ENCODE peak calls at places on chromosomes 12 and 14, in nine cellular contexts. One of them, this sample, is unnamed.

GRCh38 chr12:32809846-32810245 is 54.1 kb upstream of the YARS2 start:
- DNase-seq in endothelial cell of umbilical vein: no peak
- DNase-seq in prostate gland: no peak
- DNase-seq in H1: no peak
- DNase-seq in esophagus muscularis mucosa: no peak
- DNase-seq in sigmoid colon: no peak
- DNase-seq in transverse colon: no peak
- DNase-seq in Panc1: no peak
- DNase-seq in suprapubic skin: no peak
- DNase-seq in this sample: no peak

GRCh38 chr14:71319646-71320045 is 412.4 kb downstream of the PCNX1 start:
- DNase-seq in endothelial cell of umbilical vein: no peak
- DNase-seq in prostate gland: no peak
- DNase-seq in H1: no peak
- DNase-seq in esophagus muscularis mucosa: no peak
- DNase-seq in sigmoid colon: no peak
- DNase-seq in transverse colon: no peak
- DNase-seq in Panc1: peak; percentile 4
- DNase-seq in suprapubic skin: no peak
- DNase-seq in this sample: no peak

GRCh38 chr12:96073346-96074336 is 38.3 kb upstream of the LTA4H start:
- DNase-seq in endothelial cell of umbilical vein: no peak
- DNase-seq in prostate gland: no peak
- DNase-seq in H1: no peak
- DNase-seq in esophagus muscularis mucosa: no peak
- DNase-seq in sigmoid colon: no peak
- DNase-seq in transverse colon: no peak
- DNase-seq in Panc1: no peak
- DNase-seq in suprapubic skin: no peak
- DNase-seq in this sample: no peak

GRCh38 chr14:98733536-98733935 is 538.5 kb downstream of the BCL11B start:
- DNase-seq in endothelial cell of umbilical vein: no peak
- DNase-seq in prostate gland: no peak
- DNase-seq in H1: no peak
- DNase-seq in esophagus muscularis mucosa: peak; percentile 80
- DNase-seq in sigmoid colon: no peak
- DNase-seq in transverse colon: no peak
- DNase-seq in Panc1: no peak
- DNase-seq in suprapubic skin: no peak
- DNase-seq in this sample: no peak

GRCh38 chr12:53623986-53624385 is 2.2 kb downstream of the ATF7 start:
- DNase-seq in endothelial cell of umbilical vein: peak; percentile 76
- DNase-seq in prostate gland: peak; percentile 52
- DNase-seq in H1: no peak
- DNase-seq in esophagus muscularis mucosa: no peak
- DNase-seq in sigmoid colon: no peak
- DNase-seq in transverse colon: no peak
- DNase-seq in Panc1: no peak
- DNase-seq in suprapubic skin: no peak
- DNase-seq in this sample: no peak

GRCh38 chr12:93128332-93128707 is 199.2 kb upstream of the EEA1 start:
- DNase-seq in endothelial cell of umbilical vein: no peak
- DNase-seq in prostate gland: peak; percentile 27
- DNase-seq in H1: no peak
- DNase-seq in esophagus muscularis mucosa: no peak
- DNase-seq in sigmoid colon: no peak
- DNase-seq in transverse colon: no peak
- DNase-seq in Panc1: no peak
- DNase-seq in suprapubic skin: no peak
- DNase-seq in this sample: no peak

GRCh38 chr14:96177766-96178377 is 26.8 kb upstream of the BDKRB2 start:
- DNase-seq in endothelial cell of umbilical vein: no peak
- DNase-seq in prostate gland: no peak
- DNase-seq in H1: no peak
- DNase-seq in esophagus muscularis mucosa: no peak
- DNase-seq in sigmoid colon: peak; percentile 73
- DNase-seq in transverse colon: no peak
- DNase-seq in Panc1: no peak
- DNase-seq in suprapubic skin: no peak
- DNase-seq in this sample: no peak

GRCh38 chr12:618626-619025 is 44.6 kb downstream of the NINJ2 start:
- DNase-seq in endothelial cell of umbilical vein: no peak
- DNase-seq in prostate gland: no peak
- DNase-seq in H1: no peak
- DNase-seq in esophagus muscularis mucosa: no peak
- DNase-seq in sigmoid colon: no peak
- DNase-seq in transverse colon: no peak
- DNase-seq in Panc1: no peak
- DNase-seq in suprapubic skin: no peak
- DNase-seq in this sample: no peak

GRCh38 chr12:11723993-11724392 is 74.5 kb downstream of the ETV6 start:
- DNase-seq in endothelial cell of umbilical vein: no peak
- DNase-seq in prostate gland: no peak
- DNase-seq in H1: no peak
- DNase-seq in esophagus muscularis mucosa: no peak
- DNase-seq in sigmoid colon: no peak
- DNase-seq in transverse colon: no peak
- DNase-seq in Panc1: no peak
- DNase-seq in suprapubic skin: no peak
- DNase-seq in this sample: no peak

GRCh38 chr12:14701808-14702568 is 5.6 kb upstream of the GUCY2C start:
- DNase-seq in endothelial cell of umbilical vein: no peak
- DNase-seq in prostate gland: no peak
- DNase-seq in H1: no peak
- DNase-seq in esophagus muscularis mucosa: no peak
- DNase-seq in sigmoid colon: no peak
- DNase-seq in transverse colon: peak; percentile 22
- DNase-seq in Panc1: no peak
- DNase-seq in suprapubic skin: no peak
- DNase-seq in this sample: no peak

GRCh38 chr14:50099335-50099734 is 17.0 kb downstream of the VCPKMT start:
- DNase-seq in endothelial cell of umbilical vein: no peak
- DNase-seq in prostate gland: no peak
- DNase-seq in H1: no peak
- DNase-seq in esophagus muscularis mucosa: no peak
- DNase-seq in sigmoid colon: no peak
- DNase-seq in transverse colon: peak; percentile 31
- DNase-seq in Panc1: no peak
- DNase-seq in suprapubic skin: no peak
- DNase-seq in this sample: no peak

GRCh38 chr12:84874125-84874824 is 38.3 kb downstream of the SLC6A15 start:
- DNase-seq in endothelial cell of umbilical vein: peak; percentile 55
- DNase-seq in prostate gland: no peak
- DNase-seq in H1: no peak
- DNase-seq in esophagus muscularis mucosa: no peak
- DNase-seq in sigmoid colon: no peak
- DNase-seq in transverse colon: no peak
- DNase-seq in Panc1: peak; percentile 10
- DNase-seq in suprapubic skin: no peak
- DNase-seq in this sample: no peak

GRCh38 chr12:130128764-130129735 is 33.2 kb upstream of the FZD10 start:
- DNase-seq in endothelial cell of umbilical vein: no peak
- DNase-seq in prostate gland: no peak
- DNase-seq in H1: no peak
- DNase-seq in esophagus muscularis mucosa: no peak
- DNase-seq in sigmoid colon: no peak
- DNase-seq in transverse colon: no peak
- DNase-seq in Panc1: no peak
- DNase-seq in suprapubic skin: no peak
- DNase-seq in this sample: no peak
- TF ChIP-seq POLR2AphosphoS5 in endothelial cell of umbilical vein: no peak
- TF ChIP-seq POLR2AphosphoS5 in prostate gland: no peak
- TF ChIP-seq POLR2AphosphoS5 in H1: no peak
- TF ChIP-seq POLR2AphosphoS5 in esophagus muscularis mucosa: no peak
- TF ChIP-seq POLR2AphosphoS5 in sigmoid colon: no peak
- TF ChIP-seq POLR2AphosphoS5 in transverse colon: no peak
- TF ChIP-seq POLR2AphosphoS5 in Panc1: no peak
- TF ChIP-seq POLR2AphosphoS5 in suprapubic skin: no peak
- TF ChIP-seq POLR2AphosphoS5 in this sample: no peak

GRCh38 chr12:120979220-120979861 is 998 bp downstream of the HNF1A start:
- DNase-seq in endothelial cell of umbilical vein: no peak
- DNase-seq in prostate gland: no peak
- DNase-seq in H1: no peak
- DNase-seq in esophagus muscularis mucosa: no peak
- DNase-seq in sigmoid colon: no peak
- DNase-seq in transverse colon: no peak
- DNase-seq in Panc1: no peak
- DNase-seq in suprapubic skin: no peak
- DNase-seq in this sample: no peak

GRCh38 chr12:120979862-120980696 is 1.7 kb downstream of the HNF1A start:
- DNase-seq in endothelial cell of umbilical vein: no peak
- DNase-seq in prostate gland: no peak
- DNase-seq in H1: no peak
- DNase-seq in esophagus muscularis mucosa: no peak
- DNase-seq in sigmoid colon: no peak
- DNase-seq in transverse colon: peak; percentile 68
- DNase-seq in Panc1: no peak
- DNase-seq in suprapubic skin: no peak
- DNase-seq in this sample: no peak

GRCh38 chr12:120980800-120981368 is 2.5 kb downstream of the HNF1A start:
- DNase-seq in endothelial cell of umbilical vein: no peak
- DNase-seq in prostate gland: no peak
- DNase-seq in H1: no peak
- DNase-seq in esophagus muscularis mucosa: no peak
- DNase-seq in sigmoid colon: no peak
- DNase-seq in transverse colon: peak; percentile 71
- DNase-seq in Panc1: no peak
- DNase-seq in suprapubic skin: no peak
- DNase-seq in this sample: peak; percentile 82

GRCh38 chr12:120978296-120979219 is at the start of gene HNF1A:
- DNase-seq in endothelial cell of umbilical vein: no peak
- DNase-seq in prostate gland: no peak
- DNase-seq in H1: no peak
- DNase-seq in esophagus muscularis mucosa: no peak
- DNase-seq in sigmoid colon: no peak
- DNase-seq in transverse colon: peak; percentile 74
- DNase-seq in Panc1: no peak
- DNase-seq in suprapubic skin: no peak
- DNase-seq in this sample: peak; percentile 75

DNA sequence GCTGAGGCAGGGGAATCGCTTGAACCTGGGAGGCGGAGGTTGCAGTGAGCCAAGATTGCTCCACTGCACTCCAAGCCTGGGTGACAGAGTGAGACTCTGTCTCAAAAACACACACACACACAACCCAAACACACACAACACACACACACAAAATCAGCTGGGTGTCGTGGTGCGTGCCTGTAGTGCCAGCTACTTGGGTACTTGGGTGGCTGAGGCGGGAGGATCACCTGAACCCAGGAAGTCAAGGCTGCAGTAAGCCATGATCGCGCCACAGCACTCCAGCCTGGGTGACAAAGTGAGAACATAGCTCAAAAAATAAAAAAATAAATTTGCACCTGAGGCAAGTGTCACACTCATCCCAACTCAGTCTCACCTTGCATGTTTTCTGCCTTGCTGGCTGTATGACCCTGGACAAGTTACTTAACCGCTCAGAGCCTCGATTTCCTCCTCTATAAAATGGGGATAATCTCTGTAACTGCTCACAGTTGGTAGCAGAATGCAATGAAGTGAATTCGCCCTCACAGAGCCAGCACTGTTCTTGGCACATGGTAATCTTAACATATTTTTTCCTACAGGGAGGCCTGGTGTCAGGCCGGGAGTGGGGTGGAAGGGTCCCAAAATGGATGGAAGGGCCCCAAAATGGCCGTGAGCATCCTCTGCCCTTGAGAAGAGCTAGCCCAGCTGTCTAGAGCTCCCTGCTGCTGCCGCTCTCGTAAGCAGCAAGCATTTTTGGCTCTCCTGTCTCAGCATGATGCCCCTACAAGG is 630 bp upstream of the HNF1A start:
- DNase-seq in endothelial cell of umbilical vein: no peak
- DNase-seq in prostate gland: no peak
- DNase-seq in H1: no peak
- DNase-seq in esophagus muscularis mucosa: no peak
- DNase-seq in sigmoid colon: no peak
- DNase-seq in transverse colon: no peak
- DNase-seq in Panc1: no peak
- DNase-seq in suprapubic skin: no peak
- DNase-seq in this sample: no peak
- H3K4me3 ChIP-seq in endothelial cell of umbilical vein: no peak overlapping the region
- H3K4me3 ChIP-seq in prostate gland: no peak overlapping the region
- H3K4me3 ChIP-seq in H1: no peak overlapping the region
- H3K4me3 ChIP-seq in esophagus muscularis mucosa: no peak overlapping the region
- H3K4me3 ChIP-seq in sigmoid colon: no peak overlapping the region
- H3K4me3 ChIP-seq in transverse colon: peak overlapping the region; percentile 58
- H3K4me3 ChIP-seq in Panc1: no peak overlapping the region
- H3K4me3 ChIP-seq in suprapubic skin: no peak overlapping the region
- H3K4me3 ChIP-seq in this sample: peak overlapping the region; percentile 46

DNA sequence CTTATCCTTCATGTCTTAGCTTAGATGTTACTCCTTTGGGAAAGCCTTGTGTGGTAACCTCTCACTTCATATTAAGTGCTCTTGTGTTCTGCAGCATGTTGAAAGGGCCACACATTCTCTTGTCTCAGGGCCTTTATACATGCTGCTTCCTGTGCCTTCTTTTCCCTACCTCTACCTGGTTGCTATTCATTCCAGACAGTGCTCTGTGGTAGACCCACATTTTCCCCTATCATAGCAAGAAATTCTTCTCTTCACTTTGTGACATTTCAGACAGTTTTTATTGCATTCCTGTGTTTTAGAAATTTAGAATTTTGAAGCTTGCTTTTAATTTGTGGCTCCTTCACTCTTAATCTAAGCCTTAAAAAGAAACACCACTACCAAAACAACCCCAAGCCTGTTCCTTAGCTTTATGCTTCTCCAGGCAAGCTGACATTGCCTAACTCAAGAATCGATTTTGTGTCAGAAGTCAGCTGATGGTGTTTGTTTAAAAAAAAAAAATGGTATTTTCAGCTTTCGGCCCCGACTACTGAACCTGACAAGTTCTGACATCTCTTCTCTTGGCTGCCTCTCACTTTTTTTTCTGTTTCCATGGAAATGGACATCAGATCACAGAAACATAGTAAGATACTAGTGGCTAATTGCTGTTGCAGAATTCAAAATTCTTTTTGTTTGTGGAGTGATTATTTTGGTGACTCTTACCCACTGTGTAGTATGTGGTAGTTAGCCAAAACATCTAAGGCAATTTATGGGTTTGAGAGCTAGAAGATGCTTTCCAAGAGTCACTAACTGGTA is 156.3 kb downstream of the NUBPL start:
- DNase-seq in endothelial cell of umbilical vein: no peak
- DNase-seq in prostate gland: no peak
- DNase-seq in H1: no peak
- DNase-seq in esophagus muscularis mucosa: no peak
- DNase-seq in sigmoid colon: no peak
- DNase-seq in transverse colon: no peak
- DNase-seq in Panc1: no peak
- DNase-seq in suprapubic skin: no peak
- DNase-seq in this sample: no peak
- H3K4me1 ChIP-seq in endothelial cell of umbilical vein: no peaks in the 10 kb centered on the region
- H3K4me1 ChIP-seq in prostate gland: no peaks in the 10 kb centered on the region
- H3K4me1 ChIP-seq in H1: no peaks in the 10 kb centered on the region
- H3K4me1 ChIP-seq in esophagus muscularis mucosa: peaks cover 9% of the 10 kb centered on the region
- H3K4me1 ChIP-seq in sigmoid colon: no peaks in the 10 kb centered on the region
- H3K4me1 ChIP-seq in transverse colon: peaks cover 11% of the 10 kb centered on the region
- H3K4me1 ChIP-seq in Panc1: no peaks in the 10 kb centered on the region
- H3K4me1 ChIP-seq in suprapubic skin: no peaks in the 10 kb centered on the region
- H3K4me1 ChIP-seq in this sample: no peaks in the 10 kb centered on the region

DNA sequence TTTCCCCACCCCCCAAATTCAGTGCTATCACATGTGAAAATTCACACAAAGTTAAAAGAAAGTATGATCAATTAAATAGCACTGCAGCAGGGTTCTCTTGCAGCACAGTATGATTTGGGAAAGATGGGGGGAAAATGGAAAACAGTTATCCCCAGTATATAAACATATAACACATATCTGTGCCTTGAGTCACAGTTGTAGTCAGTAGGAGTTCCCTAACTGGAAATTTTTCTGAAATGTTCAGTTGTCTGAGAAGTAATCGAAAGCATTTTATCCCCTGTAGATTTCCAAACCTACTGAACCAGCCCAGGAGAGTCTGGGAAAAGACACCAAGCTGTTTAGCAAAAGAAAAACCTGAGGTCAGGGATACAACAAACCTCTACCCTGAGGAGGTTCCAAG is 47.0 kb downstream of the C12orf50 start:
- DNase-seq in endothelial cell of umbilical vein: no peak
- DNase-seq in prostate gland: no peak
- DNase-seq in H1: no peak
- DNase-seq in esophagus muscularis mucosa: no peak
- DNase-seq in sigmoid colon: no peak
- DNase-seq in transverse colon: no peak
- DNase-seq in Panc1: no peak
- DNase-seq in suprapubic skin: no peak
- DNase-seq in this sample: no peak
- TF ChIP-seq POLR2AphosphoS5 in endothelial cell of umbilical vein: no peak
- TF ChIP-seq POLR2AphosphoS5 in prostate gland: no peak
- TF ChIP-seq POLR2AphosphoS5 in H1: no peak
- TF ChIP-seq POLR2AphosphoS5 in esophagus muscularis mucosa: no peak
- TF ChIP-seq POLR2AphosphoS5 in sigmoid colon: no peak
- TF ChIP-seq POLR2AphosphoS5 in transverse colon: no peak
- TF ChIP-seq POLR2AphosphoS5 in Panc1: no peak
- TF ChIP-seq POLR2AphosphoS5 in suprapubic skin: no peak
- TF ChIP-seq POLR2AphosphoS5 in this sample: no peak